ENCODE peak calls at places on chromosomes 13 and 19, in ten cellular contexts. U is GM12864, F is HL-60, B is AG09319, N is osteoblast, Y is stomach, C is right lobe of liver, H is endothelial cell, O is testis, K is GM06990. Z is an unnamed sample.

GRCh38 chr19:13417054-13417453 is 89.2 kb downstream of the CACNA1A start:
- DNase-seq in K (peak; percentile 64), N (no peak), O (peak; percentile 34), U (no peak), F (no peak), H (no peak), Y (no peak), C (no peak), B (no peak), Z (no peak)

GRCh38 chr19:5313307-5313706 is 27.3 kb downstream of the PTPRS start:
- DNase-seq in H (no peak), K (peak; percentile 79), B (no peak), N (peak; percentile 50), F (no peak), Y (peak; percentile 69), O (no peak), U (no peak), C (no peak), Z (no peak)

GRCh38 chr19:28426902-28427232 is 786.1 kb downstream of the UQCRFS1 start:
- DNase-seq in O (no peak), F (no peak), B (no peak), U (no peak), N (no peak), H (no peak), Y (no peak), K (no peak), C (no peak), Z (peak; percentile 26)

GRCh38 chr13:98490195-98490771 is 86.6 kb downstream of the STK24 start:
- DNase-seq in H (no peak), O (no peak), N (no peak), F (no peak), K (no peak), Y (no peak), U (no peak), C (no peak), B (no peak), Z (no peak)

GRCh38 chr13:38372818-38373217 is 23.2 kb downstream of the UFM1 start:
- DNase-seq in Y (no peak), O (no peak), H (no peak), K (no peak), B (no peak), N (no peak), F (no peak), C (no peak), U (no peak), Z (no peak)

GRCh38 chr19:37905936-37906867 is at the start of gene WDR87:
- DNase-seq in H (peak; percentile 74), F (no peak), B (no peak), K (peak; percentile 78), U (no peak), Y (peak; percentile 48), C (peak; percentile 60), N (peak; percentile 63), O (no peak), Z (peak; percentile 35)

GRCh38 chr13:106354961-106355360 is 180.5 kb downstream of the EFNB2 start:
- DNase-seq in Y (no peak), F (no peak), C (no peak), H (no peak), K (no peak), U (no peak), B (no peak), N (no peak), O (no peak), Z (no peak)

GRCh38 chr19:39390460-39390758 is 497 bp downstream of the PAF1 start:
- DNase-seq in K (no peak), B (no peak), Y (peak; percentile 75), F (no peak), U (no peak), O (peak; percentile 86), N (peak; percentile 76), C (no peak), H (no peak), Z (peak; percentile 72)

GRCh38 chr13:86569974-86570373 is 770.8 kb upstream of the SLITRK6 start:
- DNase-seq in K (no peak), Y (no peak), U (no peak), C (no peak), F (no peak), O (no peak), N (no peak), B (no peak), H (no peak), Z (peak; percentile 73)

GRCh38 chr13:86563308-86563707 is 764.1 kb upstream of the SLITRK6 start:
- DNase-seq in B (no peak), N (no peak), U (no peak), O (no peak), Y (no peak), C (no peak), H (no peak), K (no peak), F (no peak), Z (peak; percentile 80)

GRCh38 chr13:86562876-86563275 is 763.7 kb upstream of the SLITRK6 start:
- DNase-seq in B (no peak), C (no peak), K (no peak), N (no peak), U (no peak), O (no peak), H (no peak), F (no peak), Y (no peak), Z (no peak)

GRCh38 chr13:86569119-86569518 is 769.9 kb upstream of the SLITRK6 start:
- DNase-seq in U (no peak), B (no peak), H (no peak), N (no peak), O (no peak), K (no peak), F (no peak), Y (no peak), C (no peak), Z (no peak)

DNA sequence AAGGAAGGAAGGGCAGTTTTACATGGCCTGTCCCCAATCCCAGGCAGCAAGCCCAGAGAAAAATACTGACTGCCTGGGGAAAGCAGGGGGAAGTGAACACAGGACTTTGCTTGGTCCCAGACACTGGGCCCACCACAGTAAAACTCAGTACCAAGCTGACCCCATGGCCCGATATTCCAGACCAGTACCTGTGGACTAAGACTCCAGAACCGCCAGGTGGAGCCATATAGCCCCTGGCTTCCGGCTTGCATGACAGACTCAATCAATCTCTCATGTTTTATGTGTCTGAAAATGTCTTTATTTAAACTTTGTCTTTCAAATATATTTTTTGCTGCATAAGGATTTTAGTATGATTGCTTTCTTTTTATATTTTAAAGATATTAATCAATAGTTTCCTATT is 767.9 kb upstream of the SLITRK6 start:
- DNase-seq in F (no peak), N (no peak), H (no peak), U (no peak), O (no peak), B (no peak), K (no peak), Y (no peak), C (no peak), Z (no peak)
- TF ChIP-seq CTCF in F (no peak), N (no peak), H (no peak), U (no peak), O (no peak), B (no peak), K (peak; percentile 7), Y (no peak), C (peak; percentile 13), Z (peak; percentile 16)

GRCh38 chr19:46927893-46928292 is 67.1 kb downstream of the ARHGAP35 start:
- DNase-seq in C (no peak), Y (no peak), O (no peak), U (no peak), F (no peak), H (no peak), N (no peak), K (no peak), B (no peak), Z (no peak)

GRCh38 chr19:46926201-46927071 is 65.6 kb downstream of the ARHGAP35 start:
- DNase-seq in K (no peak), B (no peak), F (no peak), N (peak; percentile 59), U (no peak), H (no peak), Y (no peak), C (no peak), O (no peak), Z (no peak)

GRCh38 chr19:46927106-46927505 is 66.3 kb downstream of the ARHGAP35 start:
- DNase-seq in U (no peak), B (no peak), C (no peak), K (no peak), H (no peak), N (no peak), O (no peak), Y (no peak), F (no peak), Z (peak; percentile 98)

GRCh38 chr19:46931197-46931596 is 70.4 kb downstream of the ARHGAP35 start:
- DNase-seq in H (no peak), O (no peak), C (no peak), U (no peak), B (no peak), F (no peak), N (no peak), Y (no peak), K (no peak), Z (no peak)

DNA sequence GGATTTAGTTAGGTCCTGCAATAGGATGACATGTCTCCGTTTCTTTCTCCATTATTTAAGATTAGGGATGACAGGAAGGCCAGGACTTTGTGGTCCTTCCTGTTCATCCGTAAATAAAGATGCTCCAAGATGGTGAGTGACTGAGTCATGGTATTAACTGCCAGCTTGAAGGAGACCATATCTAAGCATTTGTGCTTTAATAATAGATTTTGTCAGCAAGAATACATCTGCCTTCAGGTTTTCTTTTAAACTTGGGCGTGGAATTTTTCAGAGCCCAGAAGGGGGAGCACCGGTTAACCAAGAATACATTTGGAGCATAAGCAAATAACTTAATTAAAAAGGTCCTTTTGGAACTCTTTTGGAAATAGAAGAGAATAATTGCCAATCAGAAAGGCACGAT is 68.2 kb downstream of the ARHGAP35 start:
- DNase-seq in O (no peak), F (no peak), H (no peak), N (no peak), K (no peak), U (no peak), C (no peak), B (no peak), Y (no peak), Z (no peak)
- TF ChIP-seq CTCF in O (no peak), F (no peak), H (no peak), N (peak; percentile 41), K (no peak), U (no peak), C (no peak), B (peak; percentile 20), Y (no peak), Z (no peak)

DNA sequence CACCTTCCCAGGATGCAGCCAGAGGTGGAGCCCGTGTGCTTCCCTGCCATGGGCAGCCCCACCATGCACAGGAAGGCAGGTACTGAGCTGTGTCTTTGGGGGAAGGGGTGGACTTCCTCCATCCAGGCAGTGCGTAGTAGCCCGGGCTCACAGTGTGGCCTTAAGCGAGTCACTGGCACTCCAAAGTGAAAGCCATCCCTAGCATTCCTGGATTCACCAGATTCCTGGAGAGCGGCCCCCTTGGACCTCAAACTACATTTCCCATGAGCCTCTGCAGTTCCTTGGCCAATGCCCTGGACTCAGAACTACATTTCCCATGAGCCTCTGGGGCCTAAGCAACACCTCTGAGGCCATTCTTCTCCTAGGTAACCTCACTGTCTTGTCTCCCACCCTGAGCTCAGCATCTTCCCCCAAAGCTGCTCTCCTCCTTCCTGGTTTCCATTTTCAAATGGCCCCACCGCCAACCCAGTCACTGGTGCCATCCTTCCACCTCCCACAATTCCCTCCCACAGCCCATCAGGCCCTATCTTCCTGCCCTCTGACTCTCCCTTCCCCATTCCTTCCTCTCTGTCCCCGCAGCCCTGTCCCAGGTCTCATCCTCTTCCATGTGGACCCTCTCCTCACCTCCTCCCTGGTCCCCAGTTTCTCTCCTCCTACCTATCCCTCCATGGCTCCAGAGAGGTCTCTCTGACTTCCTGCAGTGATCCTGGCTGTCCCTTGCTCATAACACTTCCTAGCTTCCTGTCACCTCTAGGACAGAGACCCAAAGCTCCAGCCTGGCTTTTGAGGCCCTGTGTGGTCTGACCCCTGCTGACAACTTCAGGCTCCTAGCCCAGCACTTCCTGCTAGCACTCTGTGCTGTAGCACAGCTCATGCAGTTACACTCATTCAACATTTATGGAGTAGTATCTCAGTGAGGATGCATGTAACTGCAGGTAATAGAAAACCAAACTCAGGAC is at the start of gene C19orf81:
- DNase-seq in B (no peak), U (no peak), N (peak; percentile 74), O (peak; percentile 68), F (no peak), C (no peak), K (no peak), H (no peak), Y (no peak), Z (no peak)
- TF ChIP-seq CTCF in B (no peak), U (no peak), N (no peak), O (no peak), F (no peak), C (no peak), K (no peak), H (no peak), Y (no peak), Z (no peak)

GRCh38 chr19:43766755-43767043 is 11.9 kb upstream of the SMG9 start:
- DNase-seq in F (no peak), U (no peak), N (no peak), C (no peak), H (no peak), B (no peak), K (no peak), O (no peak), Y (no peak), Z (no peak)
- TF ChIP-seq CTCF in F (no peak), U (no peak), N (no peak), C (no peak), H (no peak), B (no peak), K (no peak), O (no peak), Y (no peak), Z (no peak)